ENCODE peak calls at places on chromosomes 16 and 17, in eight cellular contexts. Q is pancreas, S is A549, G is adrenal gland, B is tibial artery, Y is upper lobe of right lung, L is HCT116, P is thoracic aorta. T is an unnamed sample.

GRCh38 chr16:2675714-2676113 is 6.6 kb upstream of the KCTD5 start:
- DNase-seq in Q (no peak), S (no peak), G (no peak), B (no peak), Y (no peak), L (peak; percentile 68), P (no peak), T (peak; percentile 24)

GRCh38 chr17:17993366-17993765 is 20.7 kb downstream of the DRC3 start:
- DNase-seq in Q (no peak), S (no peak), G (peak; percentile 37), B (no peak), Y (no peak), L (no peak), P (no peak), T (no peak)

GRCh38 chr16:68499011-68499410 is 40.1 kb upstream of the ZFP90 start:
- DNase-seq in Q (peak; percentile 42), S (no peak), G (no peak), B (no peak), Y (no peak), L (no peak), P (no peak), T (no peak)

GRCh38 chr17:35448214-35448898 is at the start of gene SLFN13:
- DNase-seq in Q (peak; percentile 84), S (peak; percentile 74), G (peak; percentile 45), B (peak; percentile 53), Y (peak; percentile 89), L (no peak), P (no peak), T (peak; percentile 95)

GRCh38 chr16:81513204-81514040 is 68.8 kb downstream of the CMIP start:
- DNase-seq in Q (no peak), S (no peak), G (peak; percentile 74), B (peak; percentile 71), Y (no peak), L (no peak), P (no peak), T (no peak)

GRCh38 chr17:48611681-48612455 is 1.1 kb upstream of the HOXB7 start:
- DNase-seq in Q (no peak), S (peak; percentile 70), G (peak; percentile 60), B (no peak), Y (no peak), L (no peak), P (no peak), T (no peak)

GRCh38 chr16:83652898-83653297 is 154.9 kb upstream of the HSBP1 start:
- DNase-seq in Q (no peak), S (no peak), G (no peak), B (no peak), Y (no peak), L (no peak), P (no peak), T (no peak)

GRCh38 chr17:63696381-63696961 is 3.5 kb downstream of the LIMD2 start:
- DNase-seq in Q (no peak), S (peak; percentile 65), G (peak; percentile 33), B (no peak), Y (no peak), L (peak; percentile 21), P (no peak), T (no peak)

GRCh38 chr16:12296991-12297390 is 320.5 kb downstream of the SNX29 start:
- DNase-seq in Q (no peak), S (no peak), G (no peak), B (no peak), Y (no peak), L (no peak), P (no peak), T (no peak)

GRCh38 chr17:68533887-68534700 is 21.9 kb downstream of the PRKAR1A start:
- DNase-seq in Q (no peak), S (no peak), G (no peak), B (no peak), Y (no peak), L (no peak), P (no peak), T (no peak)

GRCh38 chr16:47524007-47524405 is 62.9 kb downstream of the PHKB start:
- DNase-seq in Q (no peak), S (no peak), G (no peak), B (no peak), Y (no peak), L (no peak), P (no peak), T (no peak)

GRCh38 chr16:89612415-89612814 is 1.0 kb upstream of the DPEP1 start:
- DNase-seq in Q (no peak), S (no peak), G (no peak), B (no peak), Y (no peak), L (no peak), P (no peak), T (no peak)

GRCh38 chr17:78272181-78272913 is 40.9 kb downstream of the TMEM235 start:
- DNase-seq in Q (no peak), S (no peak), G (peak; percentile 82), B (no peak), Y (peak; percentile 89), L (no peak), P (no peak), T (no peak)

GRCh38 chr16:57976331-57976796 is 5.4 kb upstream of the CNGB1 start:
- DNase-seq in Q (no peak), S (no peak), G (no peak), B (no peak), Y (no peak), L (no peak), P (no peak), T (no peak)

GRCh38 chr17:35621768-35622167 is 34.6 kb downstream of the AP2B1 start:
- DNase-seq in Q (no peak), S (no peak), G (no peak), B (no peak), Y (no peak), L (no peak), P (no peak), T (no peak)

GRCh38 chr17:43701318-43701743 is 39.6 kb upstream of the MEOX1 start:
- DNase-seq in Q (no peak), S (no peak), G (no peak), B (no peak), Y (peak; percentile 72), L (no peak), P (no peak), T (no peak)

GRCh38 chr17:4679652-4680051 is 24.3 kb downstream of the PELP1 start:
- DNase-seq in Q (no peak), S (peak; percentile 74), G (peak; percentile 29), B (no peak), Y (no peak), L (peak; percentile 32), P (no peak), T (peak; percentile 51)

GRCh38 chr17:82234211-82235055 is 5.6 kb downstream of the SLC16A3 start:
- DNase-seq in Q (peak; percentile 71), S (no peak), G (peak; percentile 28), B (no peak), Y (no peak), L (no peak), P (no peak), T (no peak)

GRCh38 chr17:73595068-73595865 is 49.0 kb downstream of the SDK2 start:
- DNase-seq in Q (no peak), S (peak; percentile 72), G (no peak), B (no peak), Y (peak; percentile 71), L (no peak), P (no peak), T (peak; percentile 72)

GRCh38 chr17:29867643-29868181 is 62.3 kb downstream of the SSH2 start:
- DNase-seq in Q (no peak), S (no peak), G (no peak), B (no peak), Y (no peak), L (no peak), P (no peak), T (no peak)

DNA sequence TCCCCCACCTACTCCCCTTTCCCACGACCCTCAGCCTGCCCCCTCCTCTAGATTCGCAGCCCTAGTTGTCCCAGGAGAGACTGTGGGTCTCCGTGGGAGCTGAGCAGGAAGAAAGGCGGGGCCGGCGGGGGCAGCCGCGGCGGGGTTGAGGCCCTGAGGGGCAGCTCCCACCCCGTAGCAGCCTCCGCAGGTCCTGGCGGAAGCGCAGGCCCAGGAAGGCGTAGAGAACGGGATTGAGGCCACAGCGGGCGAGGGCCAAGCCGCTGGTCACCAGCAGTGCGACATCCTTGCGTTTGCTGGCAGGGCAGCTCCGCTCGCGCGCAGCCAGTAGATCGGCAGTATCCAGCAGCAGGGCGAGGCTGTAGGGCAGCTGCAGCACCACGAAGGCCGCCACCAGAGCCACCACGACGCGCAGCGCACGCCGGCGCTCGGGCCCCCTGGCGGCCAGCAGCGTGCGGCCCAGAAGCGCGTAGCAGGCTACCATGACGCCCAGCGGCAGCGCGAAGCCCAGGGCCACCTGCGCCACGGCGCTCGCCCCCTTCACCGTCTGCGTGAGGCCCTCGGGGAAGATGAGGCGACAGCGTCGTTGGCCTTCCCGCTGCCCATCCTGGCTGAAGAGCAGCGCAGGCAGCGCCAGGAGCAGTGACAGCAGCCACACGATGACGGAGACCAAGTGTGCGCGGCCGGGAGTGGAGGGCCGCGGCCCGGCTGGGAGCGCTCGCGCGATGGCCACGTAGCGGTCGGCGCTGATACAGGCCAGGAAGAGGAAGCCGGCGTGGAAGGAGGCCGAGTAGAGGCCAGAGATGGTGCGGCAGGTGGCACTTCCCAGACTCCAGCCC is 1.9 kb downstream of the CCR10 start:
- DNase-seq in Q (peak; percentile 92), S (peak; percentile 91), G (peak; percentile 80), B (peak; percentile 67), Y (peak; percentile 90), L (no peak), P (no peak), T (peak; percentile 80)
- TF ChIP-seq CTCF in Q (peak; percentile 81), S (peak; percentile 86), G (peak; percentile 72), B (peak; percentile 90), Y (peak; percentile 92), L (peak; percentile 69), P (peak; percentile 90), T (peak; percentile 98)

GRCh38 chr17:2055494-2056220 is 754 bp downstream of the HIC1 start:
- DNase-seq in Q (peak; percentile 74), S (no peak), G (no peak), B (no peak), Y (no peak), L (no peak), P (no peak), T (peak; percentile 87)
- H3K4me1 ChIP-seq in Q (peaks cover 3% of the 10 kb centered on the region), S (peaks cover 5% of the 10 kb centered on the region), G (peaks cover 28% of the 10 kb centered on the region), B (peaks cover 40% of the 10 kb centered on the region), Y (peaks cover 47% of the 10 kb centered on the region), L (peaks cover under 1% of the 10 kb centered on the region), P (peaks cover 31% of the 10 kb centered on the region), T (peaks cover 31% of the 10 kb centered on the region)

GRCh38 chr16:87548086-87548485 is 54.2 kb upstream of the JPH3 start:
- DNase-seq in Q (no peak), S (no peak), G (no peak), B (no peak), Y (no peak), L (no peak), P (no peak), T (no peak)
- TF ChIP-seq CTCF in Q (no peak), S (no peak), G (no peak), B (no peak), Y (no peak), L (no peak), P (no peak), T (no peak)

DNA sequence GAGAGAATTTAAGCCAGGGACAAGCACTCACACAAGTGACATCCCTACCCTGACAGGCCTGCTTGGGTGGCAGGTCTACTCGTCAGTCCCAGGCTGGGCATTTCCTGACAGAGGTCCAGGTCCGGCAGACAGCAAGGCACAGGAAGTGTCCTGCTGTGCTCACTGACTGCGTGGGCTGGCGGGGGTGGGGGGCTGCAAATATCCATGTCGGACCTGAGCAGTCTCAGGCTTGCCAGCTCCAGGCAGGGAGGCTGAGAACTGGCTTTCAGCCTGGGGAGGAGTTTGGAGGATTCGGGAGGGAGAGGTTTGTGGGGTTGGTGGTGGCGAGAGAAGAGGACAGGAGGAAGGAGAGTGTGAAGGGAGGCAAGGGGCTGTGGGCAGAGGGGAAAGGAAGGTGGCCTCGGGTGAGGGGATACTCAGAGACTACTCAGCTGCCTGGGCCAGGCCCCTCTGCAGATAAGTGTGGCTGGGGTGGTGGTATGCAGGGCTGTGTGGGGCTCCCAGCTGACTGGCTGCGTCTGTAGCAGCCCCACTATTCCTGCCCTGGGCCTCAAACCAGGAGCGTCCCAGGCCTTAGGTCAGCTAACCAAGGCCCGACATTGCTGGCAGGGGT is 7.8 kb downstream of the HIC1 start:
- DNase-seq in Q (no peak), S (no peak), G (no peak), B (no peak), Y (no peak), L (no peak), P (no peak), T (no peak)
- H3K4me1 ChIP-seq in Q (no peaks in the 10 kb centered on the region), S (no peaks in the 10 kb centered on the region), G (peaks cover 32% of the 10 kb centered on the region), B (peaks cover 21% of the 10 kb centered on the region), Y (peaks cover 72% of the 10 kb centered on the region), L (no peaks in the 10 kb centered on the region), P (peaks cover 61% of the 10 kb centered on the region), T (peaks cover 56% of the 10 kb centered on the region)

T was measured in left lung.